ENCODE peak calls at places on chromosome 14, in nine cellular contexts. M is astrocyte of the spinal cord, W is psoas muscle, T is heart left ventricle, H is IMR-90, O is left ventricle myocardium inferior, F is BE2C, V is lower lobe of right lung, R is K562. G is an unnamed sample.

GRCh38 chr14:99786423-99787051 is 6.7 kb upstream of the EML1 start:
- DNase-seq in M (no peak), W (no peak), T (peak; percentile 70), H (no peak), O (peak; percentile 48), F (no peak), V (no peak), R (no peak), G (no peak)

GRCh38 chr14:98950356-98950895 is 321.6 kb downstream of the BCL11B start:
- DNase-seq in M (no peak), W (no peak), T (no peak), H (no peak), O (no peak), F (no peak), V (no peak), R (no peak), G (no peak)

GRCh38 chr14:52266782-52267181 is 716 bp upstream of the PTGDR start:
- DNase-seq in M (no peak), W (no peak), T (no peak), H (no peak), O (no peak), F (no peak), V (no peak), R (no peak), G (no peak)

GRCh38 chr14:34685819-34686428 is 28.5 kb downstream of the CFL2 start:
- DNase-seq in M (no peak), W (no peak), T (no peak), H (no peak), O (no peak), F (no peak), V (no peak), R (no peak), G (no peak)

GRCh38 chr14:35385042-35385839 is 19.3 kb downstream of the NFKBIA start:
- DNase-seq in M (peak; percentile 93), W (peak; percentile 96), T (peak; percentile 91), H (peak; percentile 93), O (peak; percentile 87), F (peak; percentile 84), V (no peak), R (peak; percentile 57), G (peak; percentile 58)

GRCh38 chr14:53019391-53019790 is 68.5 kb upstream of the FERMT2 start:
- DNase-seq in M (peak; percentile 24), W (no peak), T (no peak), H (peak; percentile 64), O (no peak), F (no peak), V (no peak), R (no peak), G (no peak)

GRCh38 chr14:42193426-42193766 is 586.7 kb downstream of the LRFN5 start:
- DNase-seq in M (no peak), W (no peak), T (no peak), H (no peak), O (no peak), F (no peak), V (no peak), R (no peak), G (no peak)

GRCh38 chr14:22221508-22221907 is 367.5 kb downstream of the DAD1 start:
- DNase-seq in M (peak; percentile 35), W (no peak), T (no peak), H (peak; percentile 49), O (no peak), F (no peak), V (no peak), R (peak; percentile 15), G (no peak)

GRCh38 chr14:63543826-63544320 is 696 bp upstream of the PPP2R5E start:
- DNase-seq in M (peak; percentile 16), W (no peak), T (no peak), H (no peak), O (no peak), F (no peak), V (no peak), R (no peak), G (no peak)

GRCh38 chr14:57071639-57072038 is 197.1 kb downstream of the EXOC5 start:
- DNase-seq in M (no peak), W (no peak), T (no peak), H (no peak), O (no peak), F (no peak), V (no peak), R (no peak), G (peak; percentile 81)

GRCh38 chr14:57069702-57070101 is 199.0 kb downstream of the EXOC5 start:
- DNase-seq in M (no peak), W (no peak), T (no peak), H (no peak), O (no peak), F (no peak), V (no peak), R (no peak), G (no peak)

GRCh38 chr14:57068511-57068910 is 200.2 kb downstream of the EXOC5 start:
- DNase-seq in M (no peak), W (no peak), T (no peak), H (no peak), O (no peak), F (no peak), V (no peak), R (no peak), G (peak; percentile 80)

GRCh38 chr14:57066463-57066862 is 202.2 kb downstream of the EXOC5 start:
- DNase-seq in M (no peak), W (no peak), T (no peak), H (no peak), O (no peak), F (no peak), V (no peak), R (no peak), G (no peak)

DNA sequence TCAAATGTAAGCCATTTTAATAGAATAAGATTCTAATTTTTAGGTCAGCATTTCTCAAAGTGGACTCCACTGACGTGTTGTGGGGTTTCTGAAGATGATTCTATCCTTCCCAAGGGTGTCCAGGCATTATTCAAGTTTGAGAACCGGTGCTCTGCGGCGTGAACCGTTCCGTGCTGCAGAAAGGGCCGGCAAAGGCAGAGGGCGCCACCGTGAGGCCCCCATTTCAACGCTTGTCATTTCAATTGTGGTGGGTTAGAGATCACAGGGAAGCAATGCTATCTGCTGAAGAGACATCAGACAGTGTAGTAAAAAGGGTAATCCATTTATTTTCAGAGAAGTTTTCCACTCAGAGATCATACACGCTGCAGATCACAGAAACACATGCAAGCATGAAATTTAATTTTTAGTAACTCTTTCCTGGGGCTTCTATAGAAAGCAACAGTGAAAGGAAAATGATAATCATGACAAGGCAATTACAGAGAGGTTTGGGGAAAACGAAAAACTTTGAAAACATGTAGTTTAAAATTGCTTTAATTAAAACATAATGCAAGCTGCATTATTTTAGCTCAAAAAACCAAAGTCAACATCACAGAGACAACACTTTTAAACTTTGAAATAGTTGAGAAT is 201.7 kb downstream of the EXOC5 start:
- DNase-seq in M (peak; percentile 7), W (no peak), T (no peak), H (peak; percentile 2), O (no peak), F (peak; percentile 59), V (peak; percentile 51), R (peak; percentile 35), G (no peak)
- TF ChIP-seq CTCF in M (peak; percentile 63), W (peak; percentile 37), T (peak; percentile 50), H (peak; percentile 44), O (peak; percentile 58), F (peak; percentile 78), V (peak; percentile 51), R (peak; percentile 79), G (peak; percentile 90)

GRCh38 chr14:72476657-72477499 is 417.0 kb downstream of the DPF3 start:
- DNase-seq in M (peak; percentile 93), W (no peak), T (peak; percentile 58), H (peak; percentile 53), O (peak; percentile 45), F (no peak), V (no peak), R (no peak), G (peak; percentile 16)
- H3K4me3 ChIP-seq in M (no peak overlapping the region), W (no peak overlapping the region), T (no peak overlapping the region), H (no peak overlapping the region), O (no peak overlapping the region), F (no peak overlapping the region), V (no peak overlapping the region), R (no peak overlapping the region), G (no peak overlapping the region)

GRCh38 chr14:103749860-103750259 is 34.2 kb downstream of the ZFYVE21 start:
- DNase-seq in M (no peak), W (no peak), T (no peak), H (no peak), O (no peak), F (no peak), V (no peak), R (no peak), G (no peak)
- TF ChIP-seq CTCF in M (peak; percentile 9), W (peak; percentile 37), T (no peak), H (no peak), O (no peak), F (no peak), V (peak; percentile 15), R (no peak), G (no peak)

GRCh38 chr14:49623387-49623786 is 2.8 kb downstream of the MGAT2 start:
- DNase-seq in M (no peak), W (no peak), T (no peak), H (no peak), O (no peak), F (no peak), V (no peak), R (no peak), G (no peak)
- H3K4me3 ChIP-seq in M (no peak overlapping the region), W (peak overlapping the region; percentile 80), T (no peak overlapping the region), H (no peak overlapping the region), O (no peak overlapping the region), F (peak overlapping the region; percentile 91), V (no peak overlapping the region), R (peak overlapping the region; percentile 24), G (peak overlapping the region; percentile 98)

GRCh38 chr14:88385212-88386101 is at the start of gene SPATA7:
- DNase-seq in M (peak; percentile 91), W (peak; percentile 95), T (peak; percentile 96), H (peak; percentile 89), O (peak; percentile 94), F (peak; percentile 97), V (peak; percentile 96), R (peak; percentile 81), G (peak; percentile 77)
- TF ChIP-seq CTCF in M (no peak), W (no peak), T (no peak), H (no peak), O (peak; percentile 14), F (no peak), V (no peak), R (no peak), G (no peak)

DNA sequence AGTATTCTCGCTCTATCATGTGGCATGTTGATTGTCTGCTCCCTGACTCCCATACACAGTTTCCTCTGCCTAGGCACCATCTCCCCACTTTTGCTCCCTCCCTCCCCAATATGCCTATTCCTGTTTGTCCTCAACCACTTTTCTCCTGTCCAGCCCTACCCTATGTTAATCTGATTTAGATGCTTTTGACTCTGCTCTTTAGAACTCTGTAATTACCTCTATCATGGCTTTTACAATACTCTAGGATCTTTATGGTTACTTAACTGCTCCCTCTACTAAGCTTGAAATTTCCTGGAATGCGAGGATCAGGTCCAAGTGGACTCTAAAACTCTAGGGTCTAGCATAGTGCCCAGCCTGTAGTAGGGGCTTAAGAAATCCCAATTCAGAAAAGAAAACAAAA is 68.6 kb downstream of the TGFB3 start:
- DNase-seq in M (no peak), W (no peak), T (no peak), H (no peak), O (no peak), F (no peak), V (no peak), R (no peak), G (no peak)
- H3K4me3 ChIP-seq in M (no peak overlapping the region), W (no peak overlapping the region), T (no peak overlapping the region), H (no peak overlapping the region), O (no peak overlapping the region), F (no peak overlapping the region), V (no peak overlapping the region), R (no peak overlapping the region), G (no peak overlapping the region)